ENCODE peak calls at places on chromosome 19, in four cellular contexts. One of them, this sample, is unnamed.
A peak's percentile ranks its signal among the peaks of the same experiment; 100 is the strongest.

GRCh38 chr19:38277969-38278680 is 13.8 kb downstream of the SPINT2 start:
- DNase-seq in ACHN: no peak
- DNase-seq in CD4-positive, CD25-positive, alpha-beta regulatory T cell: no peak
- DNase-seq in AG09309: no peak
- DNase-seq in this sample: no peak

GRCh38 chr19:16470911-16471811 is 609 bp downstream of the EPS15L1 start:
- DNase-seq in CD4-positive, CD25-positive, alpha-beta regulatory T cell: no peak
- DNase-seq in ACHN: no peak
- DNase-seq in AG09309: no peak
- DNase-seq in this sample: peak; percentile 39

GRCh38 chr19:2494447-2495129 is 18.7 kb downstream of the GADD45B start:
- DNase-seq in ACHN: peak; percentile 73
- DNase-seq in AG09309: no peak
- DNase-seq in CD4-positive, CD25-positive, alpha-beta regulatory T cell: peak; percentile 60
- DNase-seq in this sample: peak; percentile 93

GRCh38 chr19:343451-343931 is 1.1 kb downstream of the MIER2 start:
- DNase-seq in ACHN: no peak
- DNase-seq in AG09309: no peak
- DNase-seq in CD4-positive, CD25-positive, alpha-beta regulatory T cell: no peak
- DNase-seq in this sample: no peak

GRCh38 chr19:4149518-4150288 is 3.7 kb upstream of the CREB3L3 start:
- DNase-seq in ACHN: no peak
- DNase-seq in CD4-positive, CD25-positive, alpha-beta regulatory T cell: no peak
- DNase-seq in AG09309: no peak
- DNase-seq in this sample: peak; percentile 77

GRCh38 chr19:52688335-52688734 is 46.5 kb downstream of the ZNF611 start:
- DNase-seq in AG09309: no peak
- DNase-seq in CD4-positive, CD25-positive, alpha-beta regulatory T cell: no peak
- DNase-seq in ACHN: no peak
- DNase-seq in this sample: no peak

GRCh38 chr19:10871711-10872550 is 578 bp downstream of the CARM1 start:
- DNase-seq in CD4-positive, CD25-positive, alpha-beta regulatory T cell: no peak
- DNase-seq in ACHN: peak; percentile 24
- DNase-seq in AG09309: no peak
- DNase-seq in this sample: peak; percentile 70

GRCh38 chr19:41785653-41786052 is 10.7 kb upstream of the CEACAM3 start:
- DNase-seq in AG09309: peak; percentile 14
- DNase-seq in CD4-positive, CD25-positive, alpha-beta regulatory T cell: peak; percentile 60
- DNase-seq in ACHN: peak; percentile 55
- DNase-seq in this sample: peak; percentile 84

GRCh38 chr19:5154129-5154798 is 185.4 kb downstream of the KDM4B start:
- DNase-seq in AG09309: no peak
- DNase-seq in CD4-positive, CD25-positive, alpha-beta regulatory T cell: peak; percentile 22
- DNase-seq in ACHN: peak; percentile 15
- DNase-seq in this sample: peak; percentile 58

GRCh38 chr19:56066152-56067023 is 54.7 kb downstream of the ZNF787 start:
- DNase-seq in CD4-positive, CD25-positive, alpha-beta regulatory T cell: peak; percentile 43
- DNase-seq in AG09309: no peak
- DNase-seq in ACHN: peak; percentile 32
- DNase-seq in this sample: peak; percentile 84

GRCh38 chr19:13978721-13979191 is 26.4 kb downstream of the DCAF15 start:
- DNase-seq in ACHN: no peak
- DNase-seq in AG09309: no peak
- DNase-seq in CD4-positive, CD25-positive, alpha-beta regulatory T cell: no peak
- DNase-seq in this sample: peak; percentile 46

GRCh38 chr19:17942582-17943283 is 9.9 kb downstream of the CCDC124 start:
- DNase-seq in ACHN: no peak
- DNase-seq in CD4-positive, CD25-positive, alpha-beta regulatory T cell: no peak
- DNase-seq in AG09309: no peak
- DNase-seq in this sample: no peak

GRCh38 chr19:31364956-31365355 is 15.7 kb upstream of the TSHZ3 start:
- DNase-seq in CD4-positive, CD25-positive, alpha-beta regulatory T cell: no peak
- DNase-seq in ACHN: no peak
- DNase-seq in AG09309: no peak
- DNase-seq in this sample: no peak

GRCh38 chr19:38076337-38076736 is 147.7 kb downstream of the DPF1 start:
- DNase-seq in AG09309: no peak
- DNase-seq in ACHN: no peak
- DNase-seq in CD4-positive, CD25-positive, alpha-beta regulatory T cell: no peak
- DNase-seq in this sample: no peak

GRCh38 chr19:41330946-41331678 is 21.1 kb downstream of the CCDC97 start:
- DNase-seq in ACHN: no peak
- DNase-seq in AG09309: no peak
- DNase-seq in CD4-positive, CD25-positive, alpha-beta regulatory T cell: no peak
- DNase-seq in this sample: no peak

GRCh38 chr19:9528757-9529336 is 9.6 kb downstream of the ZNF426 start:
- DNase-seq in AG09309: no peak
- DNase-seq in CD4-positive, CD25-positive, alpha-beta regulatory T cell: no peak
- DNase-seq in ACHN: no peak
- DNase-seq in this sample: no peak

GRCh38 chr19:23804676-23805075 is 46.0 kb upstream of the ZNF681 start:
- DNase-seq in ACHN: no peak
- DNase-seq in AG09309: no peak
- DNase-seq in CD4-positive, CD25-positive, alpha-beta regulatory T cell: no peak
- DNase-seq in this sample: no peak